ENCODE peak calls at places on chromosomes 3 and 15, in ten cellular contexts. Q is substantia nigra; C is GM12864; D is mammary epithelial cell; M is upper lobe of right lung; K is ACHN; J is AG04450; B is omental fat pad; H is left cardiac atrium; L is activated naive CD4-positive, alpha-beta T cell. Z is an unnamed sample.

GRCh38 chr15:48559270-48559669 is 86.2 kb downstream of the FBN1 start:
- DNase-seq in Q (no peak), C (no peak), D (no peak), M (no peak), K (no peak), J (peak; percentile 57), B (no peak), H (peak; percentile 36), L (no peak), Z (no peak)

GRCh38 chr3:9750556-9751411 is 1.0 kb downstream of the OGG1 start:
- DNase-seq in Q (no peak), C (no peak), D (no peak), M (no peak), K (peak; percentile 40), J (no peak), B (no peak), H (no peak), L (no peak), Z (no peak)

GRCh38 chr3:47245271-47245670 is 37.3 kb downstream of the KIF9 start:
- DNase-seq in Q (no peak), C (no peak), D (no peak), M (no peak), K (no peak), J (no peak), B (no peak), H (no peak), L (no peak), Z (no peak)

GRCh38 chr3:108719178-108719577 is 38.0 kb downstream of the RETNLB start:
- DNase-seq in Q (no peak), C (no peak), D (no peak), M (no peak), K (no peak), J (no peak), B (no peak), H (no peak), L (no peak), Z (no peak)

GRCh38 chr15:90219421-90220141 is 14.2 kb downstream of the CIB1 start:
- DNase-seq in Q (no peak), C (no peak), D (no peak), M (no peak), K (peak; percentile 31), J (no peak), B (peak; percentile 44), H (no peak), L (peak; percentile 16), Z (no peak)

GRCh38 chr3:124019291-124019690 is 27.4 kb upstream of the ROPN1 start:
- DNase-seq in Q (no peak), C (no peak), D (no peak), M (no peak), K (no peak), J (no peak), B (no peak), H (no peak), L (no peak), Z (no peak)

GRCh38 chr3:132549890-132550578 is 47.0 kb upstream of the ACKR4 start:
- DNase-seq in Q (no peak), C (no peak), D (peak; percentile 80), M (no peak), K (no peak), J (no peak), B (no peak), H (no peak), L (no peak), Z (no peak)

GRCh38 chr3:190319660-190320059 is 2.6 kb downstream of the CLDN1 start:
- DNase-seq in Q (no peak), C (no peak), D (peak; percentile 99), M (no peak), K (no peak), J (no peak), B (no peak), H (no peak), L (no peak), Z (no peak)

GRCh38 chr3:129553771-129554170 is 10.8 kb downstream of the H1-8 start:
- DNase-seq in Q (no peak), C (no peak), D (no peak), M (no peak), K (no peak), J (no peak), B (no peak), H (no peak), L (no peak), Z (no peak)

GRCh38 chr3:158625881-158626280 is 18.4 kb upstream of the GFM1 start:
- DNase-seq in Q (no peak), C (no peak), D (no peak), M (no peak), K (no peak), J (no peak), B (no peak), H (no peak), L (no peak), Z (no peak)

GRCh38 chr15:58409861-58410260 is 21.9 kb upstream of the LIPC start:
- DNase-seq in Q (no peak), C (no peak), D (no peak), M (no peak), K (no peak), J (no peak), B (no peak), H (no peak), L (no peak), Z (no peak)

GRCh38 chr3:126887686-126888085 is 95.2 kb upstream of the PLXNA1 start:
- DNase-seq in Q (no peak), C (no peak), D (no peak), M (no peak), K (no peak), J (no peak), B (no peak), H (no peak), L (no peak), Z (no peak)

Z was measured in NCI-H1694 treated with DMSO at 0.1 percent for 48 hours.